ENCODE peak calls at places on chromosomes 13 and 19, in ten cellular contexts. C is sciatic nerve, R is K562, S is HT1080, V is aorta, P is activated T-cell treated with anti-CD3 and anti-CD28 coated beads for 1 hour, B is left colon, Z is pancreas, W is left kidney, J is uterus. A is an unnamed sample.

GRCh38 chr13:75255159-75255558 is 226.8 kb downstream of the TBC1D4 start:
- DNase-seq in C (no peak), R (no peak), S (no peak), V (no peak), P (no peak), B (no peak), Z (no peak), W (no peak), J (no peak), A (no peak)

GRCh38 chr19:30214651-30215051 is 157.5 kb upstream of the ZNF536 start:
- DNase-seq in C (no peak), R (no peak), S (no peak), V (no peak), P (no peak), B (no peak), Z (no peak), W (no peak), J (no peak), A (no peak)

GRCh38 chr19:5451494-5451893 is 3.7 kb upstream of the ZNRF4 start:
- DNase-seq in C (no peak), R (no peak), S (no peak), V (no peak), P (no peak), B (no peak), Z (no peak), W (no peak), J (no peak), A (no peak)

GRCh38 chr13:56986121-56986520 is 154.6 kb upstream of the PRR20A start:
- DNase-seq in C (no peak), R (no peak), S (no peak), V (no peak), P (no peak), B (no peak), Z (no peak), W (no peak), J (no peak), A (no peak)

GRCh38 chr19:1027953-1028902 is 1.8 kb downstream of the CNN2 start:
- DNase-seq in C (no peak), R (peak; percentile 80), S (peak; percentile 67), V (peak; percentile 91), P (peak; percentile 56), B (peak; percentile 84), Z (peak; percentile 82), W (peak; percentile 93), J (peak; percentile 75), A (peak; percentile 71)

GRCh38 chr13:20801704-20802103 is 27.9 kb upstream of the EEF1AKMT1 start:
- DNase-seq in C (no peak), R (peak; percentile 48), S (peak; percentile 37), V (no peak), P (no peak), B (no peak), Z (no peak), W (no peak), J (no peak), A (no peak)

GRCh38 chr19:33063356-33064116 is 1.2 kb downstream of the RHPN2 start:
- DNase-seq in C (no peak), R (no peak), S (no peak), V (no peak), P (no peak), B (peak; percentile 80), Z (no peak), W (peak; percentile 66), J (peak; percentile 20), A (no peak)

GRCh38 chr19:1744133-1744665 is 9.1 kb upstream of the ONECUT3 start:
- DNase-seq in C (no peak), R (no peak), S (no peak), V (no peak), P (no peak), B (no peak), Z (no peak), W (no peak), J (no peak), A (no peak)

GRCh38 chr19:8626823-8627222 is 3.6 kb upstream of the NFILZ start:
- DNase-seq in C (no peak), R (no peak), S (no peak), V (no peak), P (no peak), B (no peak), Z (no peak), W (no peak), J (no peak), A (no peak)